ENCODE peak calls at places on chromosomes 3 and 15, in five cellular contexts. F is cardiac muscle cell, B is GM23248, S is iPS DF 6.9, C is breast epithelium. J is an unnamed sample.

GRCh38 chr3:100796556-100796955 is 87.3 kb downstream of the TFG start:
- DNase-seq in F (peak; percentile 9), C (no peak), B (peak; percentile 42), S (no peak), J (no peak)

GRCh38 chr3:119643094-119643493 is 17.3 kb downstream of the POPDC2 start:
- DNase-seq in B (peak; percentile 33), F (no peak), S (no peak), C (no peak), J (no peak)

GRCh38 chr15:73900129-73900712 is 26.0 kb upstream of the LOXL1 start:
- DNase-seq in S (no peak), B (peak; percentile 92), F (no peak), C (no peak), J (no peak)

GRCh38 chr3:50015918-50016317 is 72.8 kb upstream of the RBM5 start:
- DNase-seq in B (no peak), S (no peak), C (no peak), F (no peak), J (no peak)

GRCh38 chr15:46091860-46092450 is 457.1 kb downstream of the SQOR start:
- DNase-seq in S (peak; percentile 43), F (peak; percentile 53), C (no peak), B (peak; percentile 28), J (no peak)

GRCh38 chr3:112519424-112520001 is 20.2 kb upstream of the BTLA start:
- DNase-seq in F (peak; percentile 62), S (no peak), C (no peak), B (peak; percentile 79), J (peak; percentile 27)

GRCh38 chr15:63380828-63381282 is 791 bp downstream of the CA12 start:
- DNase-seq in F (no peak), C (no peak), B (peak; percentile 50), S (no peak), J (no peak)

GRCh38 chr15:99247063-99247462 is 2.3 kb downstream of the TTC23 start:
- DNase-seq in F (no peak), B (no peak), S (no peak), C (no peak), J (no peak)

GRCh38 chr15:88624971-88625290 is 3.8 kb downstream of the AEN start:
- DNase-seq in S (no peak), F (no peak), B (peak; percentile 33), C (no peak), J (no peak)

GRCh38 chr3:58588030-58588614 is 10.9 kb upstream of the FAM107A start:
- DNase-seq in S (no peak), F (peak; percentile 85), B (peak; percentile 51), C (no peak), J (no peak)

GRCh38 chr15:88258021-88258641 is 1.6 kb upstream of the NTRK3 start:
- DNase-seq in C (no peak), B (peak; percentile 32), F (peak; percentile 86), S (peak; percentile 74), J (no peak)

GRCh38 chr3:10836676-10837075 is 20.6 kb downstream of the SLC6A11 start:
- DNase-seq in B (no peak), S (no peak), F (no peak), C (no peak), J (no peak)

GRCh38 chr3:152930516-152930915 is 95.6 kb downstream of the P2RY1 start:
- DNase-seq in B (peak; percentile 12), F (no peak), S (no peak), C (no peak), J (no peak)

GRCh38 chr3:60992395-60992794 is 258.9 kb downstream of the FHIT start:
- DNase-seq in S (no peak), B (no peak), F (no peak), C (no peak), J (no peak)

GRCh38 chr15:59223736-59224135 is 17.1 kb downstream of the LDHAL6B start:
- DNase-seq in F (no peak), C (no peak), S (no peak), B (no peak), J (no peak)

GRCh38 chr15:39595621-39596221 is 14.8 kb downstream of the THBS1 start:
- DNase-seq in S (no peak), F (no peak), B (peak; percentile 58), C (no peak), J (no peak)

GRCh38 chr3:32414527-32415202 is 23.0 kb downstream of the CMTM7 start:
- DNase-seq in F (no peak), C (no peak), B (no peak), S (no peak), J (peak; percentile 63)

GRCh38 chr3:79521221-79521848 is 246.5 kb downstream of the ROBO1 start:
- DNase-seq in S (peak; percentile 27), C (no peak), B (peak; percentile 50), F (peak; percentile 61), J (no peak)

GRCh38 chr15:86590461-86590860 is 510.8 kb downstream of the AGBL1 start:
- DNase-seq in S (no peak), F (no peak), B (no peak), C (no peak), J (no peak)

GRCh38 chr3:53168175-53168923 is 7.3 kb downstream of the PRKCD start:
- DNase-seq in S (no peak), C (no peak), B (no peak), F (no peak), J (no peak)

GRCh38 chr3:127365383-127365782 is 77.5 kb upstream of the PRR20G start:
- DNase-seq in S (no peak), C (no peak), F (no peak), B (no peak), J (no peak)

GRCh38 chr3:160369784-160370183 is 29.2 kb downstream of the IFT80 start:
- DNase-seq in F (no peak), C (no peak), B (no peak), S (no peak), J (no peak)

GRCh38 chr15:88385078-88385700 is 82.0 kb downstream of the MRPL46 start:
- DNase-seq in S (no peak), C (no peak), B (peak; percentile 89), F (no peak), J (no peak)

GRCh38 chr3:182139627-182140357 is 428.1 kb downstream of the SOX2 start:
- DNase-seq in F (no peak), S (peak; percentile 63), C (no peak), B (no peak), J (no peak)

GRCh38 chr15:25176616-25176923 is 221.8 kb downstream of the SNRPN start:
- DNase-seq in C (peak; percentile 37), S (no peak), F (no peak), B (no peak), J (no peak)

GRCh38 chr15:68126415-68126814 is 72.3 kb downstream of the PIAS1 start:
- DNase-seq in C (no peak), S (no peak), F (no peak), B (peak; percentile 49), J (no peak)

GRCh38 chr3:180870008-180870733 is 42.3 kb upstream of the FXR1 start:
- DNase-seq in S (no peak), F (peak; percentile 12), B (peak; percentile 57), C (no peak), J (no peak)

GRCh38 chr15:62369454-62369853 is 204.4 kb upstream of the C2CD4B start:
- DNase-seq in S (no peak), C (no peak), B (no peak), F (no peak), J (no peak)

GRCh38 chr15:52802110-52802509 is 12.0 kb upstream of the ONECUT1 start:
- DNase-seq in C (no peak), S (no peak), B (no peak), F (no peak), J (no peak)

GRCh38 chr15:52806284-52806655 is 16.1 kb upstream of the ONECUT1 start:
- DNase-seq in F (no peak), B (no peak), C (no peak), S (no peak), J (no peak)

GRCh38 chr15:52805351-52806283 is 15.5 kb upstream of the ONECUT1 start:
- DNase-seq in F (no peak), B (peak; percentile 32), S (no peak), C (no peak), J (no peak)

GRCh38 chr15:52803543-52804306 is 13.6 kb upstream of the ONECUT1 start:
- DNase-seq in B (no peak), C (no peak), F (no peak), S (no peak), J (no peak)

GRCh38 chr15:52804526-52805081 is 14.5 kb upstream of the ONECUT1 start:
- DNase-seq in S (no peak), B (peak; percentile 33), F (no peak), C (no peak), J (no peak)
- H3K27me3 ChIP-seq in S (peaks cover 10% of the 10 kb centered on the region), B (peaks cover 99% of the 10 kb centered on the region), F (peaks cover 98% of the 10 kb centered on the region), C (peaks cover 99% of the 10 kb centered on the region), J (peaks cover 74% of the 10 kb centered on the region)

GRCh38 chr3:54960066-54960465 is 32.2 kb upstream of the LRTM1 start:
- DNase-seq in C (no peak), S (no peak), F (no peak), B (no peak), J (no peak)
- H3K4me1 ChIP-seq in C (no peaks in the 10 kb centered on the region), S (peaks cover 1% of the 10 kb centered on the region), F (peaks cover 3% of the 10 kb centered on the region), B (peaks cover 28% of the 10 kb centered on the region), J (no peaks in the 10 kb centered on the region)

GRCh38 chr3:147400999-147401398 is 5.3 kb downstream of the ZIC4 start:
- DNase-seq in B (no peak), S (no peak), F (no peak), C (no peak), J (no peak)
- H3K4me3 ChIP-seq in B (no peak overlapping the region), S (no peak overlapping the region), F (no peak overlapping the region), C (no peak overlapping the region), J (no peak overlapping the region)

GRCh38 chr3:71456155-71456554 is 127.4 kb downstream of the FOXP1 start:
- DNase-seq in F (no peak), B (no peak), S (no peak), C (no peak), J (no peak)

GRCh38 chr3:71453822-71454512 is 129.6 kb downstream of the FOXP1 start:
- DNase-seq in F (no peak), C (no peak), S (no peak), B (no peak), J (no peak)

GRCh38 chr3:71456826-71457225 is 126.7 kb downstream of the FOXP1 start:
- DNase-seq in F (no peak), S (no peak), B (no peak), C (no peak), J (no peak)

GRCh38 chr3:71453319-71453718 is 130.2 kb downstream of the FOXP1 start:
- DNase-seq in B (no peak), C (no peak), S (no peak), F (no peak), J (no peak)

DNA sequence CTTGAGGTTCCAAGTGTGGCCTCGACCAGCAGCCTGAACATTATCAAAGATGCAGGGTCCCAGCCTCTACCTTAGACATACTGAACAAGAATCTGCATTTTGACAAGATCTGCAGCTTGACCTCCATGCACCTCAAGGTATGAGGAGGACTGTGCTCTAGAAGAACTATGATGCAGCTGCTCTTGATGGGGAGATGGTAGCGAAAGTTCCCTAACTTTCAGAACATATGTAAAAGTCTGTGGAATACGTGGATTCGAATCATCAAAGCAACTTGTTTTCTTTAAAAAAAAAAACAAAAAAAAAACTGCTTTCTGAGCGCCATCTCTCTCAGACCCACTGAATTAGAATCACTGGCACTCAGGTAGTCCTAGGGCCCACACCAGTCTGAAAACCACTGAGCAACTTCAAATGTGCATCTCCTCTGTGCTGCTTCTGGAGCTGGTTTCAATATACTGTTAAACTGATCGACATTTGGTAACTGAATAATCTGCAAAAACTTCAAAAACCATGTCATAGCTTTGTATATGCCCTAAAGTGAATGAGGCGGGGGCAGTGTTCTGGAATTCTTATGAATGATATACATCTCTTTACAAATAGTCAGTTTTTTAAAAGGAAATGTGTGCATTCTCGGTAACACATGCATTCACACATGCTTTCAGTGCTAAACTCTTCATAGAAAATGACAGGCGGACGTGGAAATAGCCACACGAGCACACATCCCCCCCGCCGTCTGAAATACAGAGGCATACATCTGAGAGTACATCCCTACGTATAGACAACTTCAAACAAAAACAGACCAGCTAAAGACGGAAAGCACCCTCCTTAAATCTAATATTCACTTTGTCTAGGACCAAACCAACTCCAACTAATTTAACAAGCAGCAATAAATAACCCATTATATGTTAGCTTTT is 128.8 kb downstream of the FOXP1 start:
- DNase-seq in B (no peak), C (no peak), S (no peak), F (no peak), J (no peak)
- H3K27me3 ChIP-seq in B (no peaks in the 10 kb centered on the region), C (no peaks in the 10 kb centered on the region), S (no peaks in the 10 kb centered on the region), F (no peaks in the 10 kb centered on the region), J (no peaks in the 10 kb centered on the region)

J was measured in CD8-positive, alpha-beta T cell.